ENCODE peak calls at places on chromosome 22, in seven cellular contexts. V, E, B, X, D, R and W are unnamed samples.

GRCh38 chr22:45112136-45112879 is 51.4 kb upstream of the NUP50 start:
- DNase-seq in V (no peak), E (no peak), B (no peak), X (no peak), D (no peak), R (peak), W (peak)

GRCh38 chr22:50678651-50679521 is 6.3 kb downstream of the SHANK3 start:
- DNase-seq in V (no peak), E (no peak), B (no peak), X (no peak), D (no peak), R (no peak), W (no peak)

GRCh38 chr22:42970029-42970428 is 44.9 kb downstream of the PACSIN2 start:
- DNase-seq in V (no peak), E (no peak), B (no peak), X (no peak), D (no peak), R (peak), W (peak)

GRCh38 chr22:30398685-30399680 is 2.2 kb downstream of the SEC14L2 start:
- DNase-seq in V (no peak), E (peak), B (no peak), X (no peak), D (no peak), R (peak), W (no peak)

GRCh38 chr22:46425011-46425410 is 89.5 kb downstream of the TRMU start:
- DNase-seq in V (no peak), E (no peak), B (no peak), X (peak), D (no peak), R (no peak), W (no peak)

GRCh38 chr22:46937939-46938338 is 175.5 kb downstream of the TBC1D22A start:
- DNase-seq in V (no peak), E (no peak), B (no peak), X (no peak), D (no peak), R (no peak), W (no peak)

GRCh38 chr22:24402460-24403192 is 24.8 kb upstream of the ADORA2A start:
- DNase-seq in V (peak), E (peak), B (no peak), X (peak), D (no peak), R (peak), W (peak)

GRCh38 chr22:39514373-39514973 is 5.9 kb upstream of the ATF4 start:
- DNase-seq in V (peak), E (peak), B (peak), X (no peak), D (peak), R (peak), W (no peak)

GRCh38 chr22:17057959-17058814 is 26.6 kb upstream of the IL17RA start:
- DNase-seq in V (peak), E (peak), B (peak), X (peak), D (peak), R (peak), W (peak)

GRCh38 chr22:43039800-43040199 is 24.9 kb upstream of the PACSIN2 start:
- DNase-seq in V (no peak), E (no peak), B (no peak), X (no peak), D (no peak), R (no peak), W (no peak)

GRCh38 chr22:33451851-33452469 is 393.8 kb upstream of the SYN3 start:
- DNase-seq in V (no peak), E (no peak), B (no peak), X (no peak), D (peak), R (no peak), W (no peak)

GRCh38 chr22:37675930-37676571 is 615 bp downstream of the LGALS1 start:
- DNase-seq in V (peak), E (peak), B (no peak), X (no peak), D (no peak), R (peak), W (no peak)

GRCh38 chr22:46303347-46303965 is 6.8 kb downstream of the GTSE1 start:
- DNase-seq in V (no peak), E (no peak), B (no peak), X (peak), D (no peak), R (peak), W (no peak)

GRCh38 chr22:33006220-33006954 is 51.8 kb downstream of the SYN3 start:
- DNase-seq in V (no peak), E (no peak), B (no peak), X (no peak), D (no peak), R (peak), W (no peak)

GRCh38 chr22:27531782-27532530 is 269.6 kb downstream of the MN1 start:
- DNase-seq in V (no peak), E (no peak), B (no peak), X (peak), D (no peak), R (peak), W (peak)

GRCh38 chr22:42914511-42915076 is 57.5 kb upstream of the ARFGAP3 start:
- DNase-seq in V (no peak), E (no peak), B (no peak), X (no peak), D (no peak), R (no peak), W (no peak)

GRCh38 chr22:22890085-22890484 is 2.5 kb downstream of the IGLL5 start:
- DNase-seq in V (no peak), E (no peak), B (no peak), X (no peak), D (no peak), R (no peak), W (no peak)

GRCh38 chr22:47782461-47783075 is 1020.1 kb downstream of the TBC1D22A start:
- DNase-seq in V (no peak), E (no peak), B (no peak), X (no peak), D (no peak), R (no peak), W (no peak)

GRCh38 chr22:40215266-40215665 is 37.5 kb downstream of the TNRC6B start:
- DNase-seq in V (no peak), E (no peak), B (no peak), X (no peak), D (peak), R (peak), W (no peak)

GRCh38 chr22:20435436-20436308 is 2.0 kb downstream of the SCARF2 start:
- DNase-seq in V (no peak), E (no peak), B (no peak), X (no peak), D (no peak), R (no peak), W (no peak)

GRCh38 chr22:40665312-40665711 is 14.0 kb upstream of the MCHR1 start:
- DNase-seq in V (no peak), E (no peak), B (no peak), X (peak), D (no peak), R (no peak), W (no peak)

GRCh38 chr22:49317369-49317768 is 510.3 kb downstream of the BRD1 start:
- DNase-seq in V (no peak), E (no peak), B (no peak), X (no peak), D (peak), R (no peak), W (no peak)

GRCh38 chr22:19175602-19176174 is 2.8 kb downstream of the SLC25A1 start:
- DNase-seq in V (no peak), E (no peak), B (no peak), X (no peak), D (no peak), R (no peak), W (no peak)

GRCh38 chr22:18090286-18090685 is 12.5 kb downstream of the PEX26 start:
- DNase-seq in V (no peak), E (no peak), B (no peak), X (no peak), D (no peak), R (no peak), W (no peak)